ENCODE peak calls at places on chromosomes 2 and 18, in ten cellular contexts. N, R, I, T, D, B, Y, A, Z and O are unnamed samples.

GRCh38 chr2:8132371-8132831 is 549.5 kb upstream of the ID2 start:
- DNase-seq in N (peak; percentile 34), R (no peak), I (no peak), T (no peak), D (no peak), B (no peak), Y (no peak), A (no peak), Z (no peak), O (no peak)

GRCh38 chr2:241542278-241542605 is 16.3 kb upstream of the BOK start:
- DNase-seq in N (peak; percentile 47), R (no peak), I (no peak), T (no peak), D (no peak), B (no peak), Y (no peak), A (no peak), Z (peak; percentile 27), O (no peak)

GRCh38 chr2:173631123-173631450 is 276.4 kb downstream of the CDCA7 start:
- DNase-seq in N (no peak), R (no peak), I (peak; percentile 33), T (peak; percentile 13), D (no peak), B (no peak), Y (peak; percentile 4), A (no peak), Z (no peak), O (peak; percentile 33)

GRCh38 chr2:157835425-157835824 is 40.7 kb downstream of the ACVR1 start:
- DNase-seq in N (no peak), R (no peak), I (no peak), T (no peak), D (no peak), B (no peak), Y (no peak), A (no peak), Z (no peak), O (no peak)

GRCh38 chr18:79246309-79247108 is 149.2 kb upstream of the NFATC1 start:
- DNase-seq in N (peak; percentile 81), R (peak; percentile 81), I (peak; percentile 76), T (peak; percentile 46), D (peak; percentile 76), B (peak; percentile 78), Y (peak; percentile 71), A (peak; percentile 84), Z (peak; percentile 60), O (peak; percentile 80)

GRCh38 chr2:101305492-101306123 is 2.9 kb downstream of the RNF149 start:
- DNase-seq in N (no peak), R (no peak), I (peak; percentile 80), T (no peak), D (no peak), B (peak; percentile 77), Y (peak; percentile 33), A (no peak), Z (no peak), O (no peak)

GRCh38 chr2:96913398-96914202 is 43.7 kb upstream of the SEMA4C start:
- DNase-seq in N (peak; percentile 69), R (peak; percentile 66), I (no peak), T (no peak), D (no peak), B (no peak), Y (no peak), A (peak; percentile 75), Z (peak; percentile 18), O (no peak)

GRCh38 chr2:63226297-63226696 is 175.7 kb downstream of the OTX1 start:
- DNase-seq in N (no peak), R (no peak), I (peak; percentile 12), T (no peak), D (no peak), B (no peak), Y (no peak), A (no peak), Z (no peak), O (no peak)

GRCh38 chr2:129806317-129806716 is 173.1 kb upstream of the RAB6C start:
- DNase-seq in N (no peak), R (no peak), I (no peak), T (no peak), D (no peak), B (peak; percentile 82), Y (no peak), A (no peak), Z (no peak), O (no peak)

GRCh38 chr2:167749641-167750040 is 497.8 kb downstream of the STK39 start:
- DNase-seq in N (no peak), R (no peak), I (no peak), T (no peak), D (no peak), B (peak; percentile 42), Y (no peak), A (no peak), Z (no peak), O (peak; percentile 2)

GRCh38 chr18:49878567-49878966 is 65.2 kb upstream of the ACAA2 start:
- DNase-seq in N (no peak), R (no peak), I (peak; percentile 52), T (no peak), D (no peak), B (no peak), Y (no peak), A (no peak), Z (no peak), O (no peak)

GRCh38 chr2:174145827-174146226 is 102.5 kb downstream of the OLA1 start:
- DNase-seq in N (no peak), R (no peak), I (peak; percentile 11), T (no peak), D (peak; percentile 46), B (peak; percentile 22), Y (no peak), A (no peak), Z (no peak), O (no peak)

GRCh38 chr2:221016551-221016950 is 555.6 kb downstream of the EPHA4 start:
- DNase-seq in N (no peak), R (no peak), I (no peak), T (no peak), D (no peak), B (no peak), Y (no peak), A (no peak), Z (no peak), O (no peak)

GRCh38 chr2:201448701-201449100 is 2.6 kb downstream of the TRAK2 start:
- DNase-seq in N (no peak), R (peak; percentile 31), I (peak; percentile 34), T (no peak), D (no peak), B (peak; percentile 63), Y (no peak), A (peak; percentile 56), Z (no peak), O (peak; percentile 21)

GRCh38 chr2:167264380-167264779 is 376.1 kb downstream of the XIRP2 start:
- DNase-seq in N (peak; percentile 34), R (no peak), I (peak; percentile 23), T (no peak), D (no peak), B (peak; percentile 50), Y (peak; percentile 24), A (peak; percentile 10), Z (no peak), O (peak; percentile 25)

GRCh38 chr18:78698914-78699313 is 280.7 kb upstream of the SALL3 start:
- DNase-seq in N (no peak), R (no peak), I (no peak), T (no peak), D (no peak), B (no peak), Y (no peak), A (no peak), Z (no peak), O (no peak)

GRCh38 chr18:44599409-44599808 is 81.3 kb upstream of the SETBP1 start:
- DNase-seq in N (peak; percentile 72), R (no peak), I (no peak), T (no peak), D (no peak), B (no peak), Y (no peak), A (no peak), Z (peak; percentile 65), O (peak; percentile 8)

GRCh38 chr18:4256786-4257417 is 198.2 kb downstream of the DLGAP1 start:
- DNase-seq in N (no peak), R (no peak), I (no peak), T (no peak), D (no peak), B (no peak), Y (no peak), A (no peak), Z (no peak), O (no peak)

GRCh38 chr2:95323347-95324155 is 26.4 kb downstream of the KCNIP3 start:
- DNase-seq in N (no peak), R (peak; percentile 46), I (peak; percentile 54), T (peak; percentile 32), D (peak; percentile 65), B (peak; percentile 62), Y (peak; percentile 52), A (peak; percentile 28), Z (no peak), O (peak; percentile 48)

GRCh38 chr2:183250472-183250871 is 126.2 kb downstream of the NUP35 start:
- DNase-seq in N (no peak), R (no peak), I (peak; percentile 51), T (no peak), D (no peak), B (no peak), Y (no peak), A (no peak), Z (no peak), O (no peak)

GRCh38 chr2:153971250-153971649 is 99.5 kb downstream of the GALNT13 start:
- DNase-seq in N (no peak), R (no peak), I (no peak), T (no peak), D (no peak), B (no peak), Y (no peak), A (no peak), Z (no peak), O (no peak)

GRCh38 chr18:47204908-47205522 is 28.9 kb upstream of the IER3IP1 start:
- DNase-seq in N (no peak), R (peak; percentile 49), I (peak; percentile 58), T (peak; percentile 18), D (peak; percentile 39), B (peak; percentile 69), Y (peak; percentile 39), A (peak; percentile 58), Z (peak; percentile 12), O (peak; percentile 22)

GRCh38 chr2:109214651-109215371 is 85.8 kb downstream of the SH3RF3 start:
- DNase-seq in N (no peak), R (peak; percentile 27), I (no peak), T (no peak), D (no peak), B (no peak), Y (no peak), A (peak; percentile 53), Z (no peak), O (no peak)

GRCh38 chr2:12321017-12321641 is 395.6 kb upstream of the TRIB2 start:
- DNase-seq in N (peak; percentile 78), R (no peak), I (peak; percentile 95), T (no peak), D (no peak), B (no peak), Y (peak; percentile 97), A (no peak), Z (no peak), O (peak; percentile 92)

GRCh38 chr2:175854665-175855064 is 147.4 kb downstream of the LNPK start:
- DNase-seq in N (no peak), R (no peak), I (no peak), T (no peak), D (no peak), B (peak; percentile 20), Y (no peak), A (no peak), Z (no peak), O (no peak)

GRCh38 chr2:8238521-8239230 is 443.2 kb upstream of the ID2 start:
- DNase-seq in N (no peak), R (no peak), I (no peak), T (no peak), D (no peak), B (no peak), Y (no peak), A (no peak), Z (no peak), O (no peak)

GRCh38 chr2:5325523-5325922 is 366.7 kb upstream of the SOX11 start:
- DNase-seq in N (no peak), R (no peak), I (no peak), T (no peak), D (no peak), B (no peak), Y (no peak), A (no peak), Z (no peak), O (no peak)

GRCh38 chr2:67399831-67400489 is 2.8 kb downstream of the ETAA1 start:
- DNase-seq in N (no peak), R (no peak), I (peak; percentile 75), T (no peak), D (no peak), B (no peak), Y (peak; percentile 34), A (no peak), Z (no peak), O (peak; percentile 49)